ENCODE peak calls at places on chromosomes 6 and 20, in eight cellular contexts. One of them, this sample, is unnamed.

GRCh38 chr20:9647741-9648140 is 133.4 kb downstream of the LAMP5 start:
- DNase-seq in psoas muscle: no peak
- DNase-seq in astrocyte of the spinal cord: no peak
- DNase-seq in left ventricle myocardium inferior: no peak
- DNase-seq in A549: no peak
- DNase-seq in ovary: no peak
- DNase-seq in lower lobe of right lung: no peak
- DNase-seq in fibroblast of lung: no peak
- DNase-seq in this sample: no peak

GRCh38 chr6:113805836-113806500 is 51.2 kb upstream of the MARCKS start:
- DNase-seq in psoas muscle: no peak
- DNase-seq in astrocyte of the spinal cord: no peak
- DNase-seq in left ventricle myocardium inferior: no peak
- DNase-seq in A549: no peak
- DNase-seq in ovary: no peak
- DNase-seq in lower lobe of right lung: no peak
- DNase-seq in fibroblast of lung: no peak
- DNase-seq in this sample: no peak

GRCh38 chr20:36093025-36093803 is 61.3 kb upstream of the EPB41L1 start:
- DNase-seq in psoas muscle: peak; percentile 65
- DNase-seq in astrocyte of the spinal cord: no peak
- DNase-seq in left ventricle myocardium inferior: peak; percentile 58
- DNase-seq in A549: peak; percentile 82
- DNase-seq in ovary: no peak
- DNase-seq in lower lobe of right lung: peak; percentile 90
- DNase-seq in fibroblast of lung: peak; percentile 18
- DNase-seq in this sample: peak; percentile 68

GRCh38 chr6:155100087-155100486 is 105.0 kb downstream of the TIAM2 start:
- DNase-seq in psoas muscle: peak; percentile 72
- DNase-seq in astrocyte of the spinal cord: peak; percentile 71
- DNase-seq in left ventricle myocardium inferior: peak; percentile 57
- DNase-seq in A549: no peak
- DNase-seq in ovary: no peak
- DNase-seq in lower lobe of right lung: no peak
- DNase-seq in fibroblast of lung: no peak
- DNase-seq in this sample: no peak

GRCh38 chr20:33081411-33082154 is 2.1 kb downstream of the BPIFB4 start:
- DNase-seq in psoas muscle: no peak
- DNase-seq in astrocyte of the spinal cord: no peak
- DNase-seq in left ventricle myocardium inferior: no peak
- DNase-seq in A549: no peak
- DNase-seq in ovary: no peak
- DNase-seq in lower lobe of right lung: no peak
- DNase-seq in fibroblast of lung: no peak
- DNase-seq in this sample: no peak

GRCh38 chr6:28618889-28619555 is 93.3 kb downstream of the GPX5 start:
- DNase-seq in psoas muscle: no peak
- DNase-seq in astrocyte of the spinal cord: no peak
- DNase-seq in left ventricle myocardium inferior: no peak
- DNase-seq in A549: no peak
- DNase-seq in ovary: no peak
- DNase-seq in lower lobe of right lung: no peak
- DNase-seq in fibroblast of lung: no peak
- DNase-seq in this sample: no peak

GRCh38 chr20:62617711-62618483 is 24.4 kb upstream of the SLCO4A1 start:
- DNase-seq in psoas muscle: peak; percentile 67
- DNase-seq in astrocyte of the spinal cord: no peak
- DNase-seq in left ventricle myocardium inferior: peak; percentile 76
- DNase-seq in A549: no peak
- DNase-seq in ovary: peak; percentile 32
- DNase-seq in lower lobe of right lung: peak; percentile 81
- DNase-seq in fibroblast of lung: no peak
- DNase-seq in this sample: no peak

GRCh38 chr6:34791164-34791841 is 580 bp upstream of the BLTP3A start:
- DNase-seq in psoas muscle: peak; percentile 24
- DNase-seq in astrocyte of the spinal cord: peak; percentile 25
- DNase-seq in left ventricle myocardium inferior: peak; percentile 64
- DNase-seq in A549: peak; percentile 49
- DNase-seq in ovary: peak; percentile 51
- DNase-seq in lower lobe of right lung: peak; percentile 61
- DNase-seq in fibroblast of lung: peak; percentile 29
- DNase-seq in this sample: peak; percentile 31

GRCh38 chr20:62819494-62820174 is 2.8 kb downstream of the COL9A3 start:
- DNase-seq in psoas muscle: no peak
- DNase-seq in astrocyte of the spinal cord: peak; percentile 36
- DNase-seq in left ventricle myocardium inferior: no peak
- DNase-seq in A549: no peak
- DNase-seq in ovary: no peak
- DNase-seq in lower lobe of right lung: no peak
- DNase-seq in fibroblast of lung: peak; percentile 69
- DNase-seq in this sample: peak; percentile 63

GRCh38 chr20:46025376-46025783 is 3.6 kb upstream of the SLC12A5 start:
- DNase-seq in psoas muscle: no peak
- DNase-seq in astrocyte of the spinal cord: no peak
- DNase-seq in left ventricle myocardium inferior: no peak
- DNase-seq in A549: no peak
- DNase-seq in ovary: no peak
- DNase-seq in lower lobe of right lung: no peak
- DNase-seq in fibroblast of lung: no peak
- DNase-seq in this sample: no peak

GRCh38 chr20:46216770-46217464 is 91.4 kb downstream of the CDH22 start:
- DNase-seq in psoas muscle: no peak
- DNase-seq in astrocyte of the spinal cord: no peak
- DNase-seq in left ventricle myocardium inferior: no peak
- DNase-seq in A549: no peak
- DNase-seq in ovary: no peak
- DNase-seq in lower lobe of right lung: no peak
- DNase-seq in fibroblast of lung: no peak
- DNase-seq in this sample: no peak

DNA sequence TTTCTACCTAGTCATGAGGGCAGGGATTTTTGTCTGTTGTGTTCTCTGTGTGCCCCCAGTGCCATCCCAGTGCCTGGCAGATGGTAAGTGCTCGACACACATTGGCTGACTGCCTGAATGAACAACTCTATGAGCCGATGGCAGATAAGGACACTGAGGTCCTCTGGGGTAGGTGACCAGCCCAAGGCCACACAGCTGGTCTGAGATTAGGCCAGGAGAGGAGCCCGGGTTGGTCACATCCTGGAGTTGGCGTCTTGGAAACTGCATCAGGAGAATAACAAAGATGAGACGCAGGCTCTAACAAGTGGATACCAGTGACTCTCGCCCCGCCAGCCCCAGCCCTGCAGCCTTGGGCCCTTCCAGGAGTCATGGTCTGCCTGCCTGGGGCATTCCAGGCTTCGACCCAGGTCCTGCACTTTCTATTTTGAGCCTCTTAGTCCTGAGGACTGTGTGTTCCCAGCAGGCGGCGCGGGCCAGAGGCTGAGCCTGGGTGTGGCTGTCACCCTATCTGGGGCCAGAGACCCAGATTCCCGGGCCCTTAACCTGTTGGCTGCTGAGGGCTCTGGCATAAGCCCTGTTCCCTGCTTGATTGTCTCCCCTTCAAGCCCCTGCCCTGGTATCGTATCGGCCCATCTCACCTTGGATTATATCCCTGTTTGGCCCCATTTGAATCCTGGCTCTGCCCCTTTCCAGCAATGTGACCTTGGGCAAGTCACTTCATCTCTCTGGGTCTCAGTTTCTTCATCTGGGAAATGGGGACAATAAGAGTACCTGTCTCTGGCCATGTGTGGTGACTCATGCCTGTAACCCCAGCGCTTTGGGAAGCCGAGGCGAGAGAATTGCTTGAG is 88.3 kb downstream of the CEBPB start:
- DNase-seq in psoas muscle: peak; percentile 90
- DNase-seq in astrocyte of the spinal cord: no peak
- DNase-seq in left ventricle myocardium inferior: peak; percentile 85
- DNase-seq in A549: peak; percentile 77
- DNase-seq in ovary: peak; percentile 79
- DNase-seq in lower lobe of right lung: peak; percentile 91
- DNase-seq in fibroblast of lung: peak; percentile 54
- DNase-seq in this sample: peak; percentile 58
- TF ChIP-seq CTCF in psoas muscle: peak; percentile 52
- TF ChIP-seq CTCF in astrocyte of the spinal cord: no peak
- TF ChIP-seq CTCF in left ventricle myocardium inferior: peak; percentile 56
- TF ChIP-seq CTCF in A549: no peak
- TF ChIP-seq CTCF in ovary: no peak
- TF ChIP-seq CTCF in lower lobe of right lung: peak; percentile 42
- TF ChIP-seq CTCF in fibroblast of lung: peak; percentile 23
- TF ChIP-seq CTCF in this sample: peak; percentile 47

GRCh38 chr6:14451594-14452374 is 334.2 kb downstream of the CD83 start:
- DNase-seq in psoas muscle: no peak
- DNase-seq in astrocyte of the spinal cord: no peak
- DNase-seq in left ventricle myocardium inferior: no peak
- DNase-seq in A549: no peak
- DNase-seq in ovary: no peak
- DNase-seq in lower lobe of right lung: no peak
- DNase-seq in fibroblast of lung: no peak
- DNase-seq in this sample: no peak

GRCh38 chr6:14454467-14454763 is 336.8 kb downstream of the CD83 start:
- DNase-seq in psoas muscle: no peak
- DNase-seq in astrocyte of the spinal cord: no peak
- DNase-seq in left ventricle myocardium inferior: no peak
- DNase-seq in A549: no peak
- DNase-seq in ovary: no peak
- DNase-seq in lower lobe of right lung: no peak
- DNase-seq in fibroblast of lung: no peak
- DNase-seq in this sample: no peak

GRCh38 chr6:14453712-14454466 is 336.3 kb downstream of the CD83 start:
- DNase-seq in psoas muscle: no peak
- DNase-seq in astrocyte of the spinal cord: no peak
- DNase-seq in left ventricle myocardium inferior: no peak
- DNase-seq in A549: no peak
- DNase-seq in ovary: no peak
- DNase-seq in lower lobe of right lung: no peak
- DNase-seq in fibroblast of lung: no peak
- DNase-seq in this sample: no peak

GRCh38 chr6:14450133-14451040 is 332.8 kb downstream of the CD83 start:
- DNase-seq in psoas muscle: no peak
- DNase-seq in astrocyte of the spinal cord: no peak
- DNase-seq in left ventricle myocardium inferior: no peak
- DNase-seq in A549: no peak
- DNase-seq in ovary: no peak
- DNase-seq in lower lobe of right lung: no peak
- DNase-seq in fibroblast of lung: peak; percentile 64
- DNase-seq in this sample: no peak

GRCh38 chr6:14452567-14453527 is 335.3 kb downstream of the CD83 start:
- DNase-seq in psoas muscle: no peak
- DNase-seq in astrocyte of the spinal cord: no peak
- DNase-seq in left ventricle myocardium inferior: no peak
- DNase-seq in A549: no peak
- DNase-seq in ovary: no peak
- DNase-seq in lower lobe of right lung: no peak
- DNase-seq in fibroblast of lung: no peak
- DNase-seq in this sample: no peak
- H3K4me3 ChIP-seq in psoas muscle: no peak overlapping the region
- H3K4me3 ChIP-seq in astrocyte of the spinal cord: no peak overlapping the region
- H3K4me3 ChIP-seq in left ventricle myocardium inferior: no peak overlapping the region
- H3K4me3 ChIP-seq in A549: no peak overlapping the region
- H3K4me3 ChIP-seq in ovary: no peak overlapping the region
- H3K4me3 ChIP-seq in lower lobe of right lung: no peak overlapping the region
- H3K4me3 ChIP-seq in fibroblast of lung: no peak overlapping the region
- H3K4me3 ChIP-seq in this sample: no peak overlapping the region

DNA sequence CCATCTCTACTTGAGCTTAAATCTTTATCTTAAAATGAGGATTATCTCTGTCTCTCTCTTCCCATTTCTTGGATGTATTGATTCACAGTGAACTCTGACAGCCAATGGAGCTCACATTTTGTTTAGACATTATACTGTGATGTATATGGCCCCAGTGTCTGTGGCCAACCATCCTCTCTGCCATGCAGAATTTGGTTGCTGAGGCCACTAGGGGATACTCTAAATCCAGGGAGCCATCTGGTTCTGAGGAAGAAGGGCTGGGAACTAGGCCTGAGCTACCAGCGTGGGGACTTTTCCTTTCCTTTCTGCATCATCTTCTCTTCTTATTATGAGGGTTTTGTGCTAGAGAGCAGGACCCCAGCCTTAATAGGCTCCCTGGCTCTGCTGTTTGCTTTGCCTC is 59.1 kb upstream of the RIPOR2 start:
- DNase-seq in psoas muscle: no peak
- DNase-seq in astrocyte of the spinal cord: no peak
- DNase-seq in left ventricle myocardium inferior: no peak
- DNase-seq in A549: no peak
- DNase-seq in ovary: no peak
- DNase-seq in lower lobe of right lung: no peak
- DNase-seq in fibroblast of lung: no peak
- DNase-seq in this sample: no peak
- TF ChIP-seq CTCF in psoas muscle: no peak
- TF ChIP-seq CTCF in astrocyte of the spinal cord: no peak
- TF ChIP-seq CTCF in left ventricle myocardium inferior: no peak
- TF ChIP-seq CTCF in A549: no peak
- TF ChIP-seq CTCF in ovary: no peak
- TF ChIP-seq CTCF in lower lobe of right lung: no peak
- TF ChIP-seq CTCF in fibroblast of lung: peak; percentile 15
- TF ChIP-seq CTCF in this sample: no peak

GRCh38 chr6:38168126-38168525 is 348.6 kb downstream of the ZFAND3 start:
- DNase-seq in psoas muscle: no peak
- DNase-seq in astrocyte of the spinal cord: no peak
- DNase-seq in left ventricle myocardium inferior: no peak
- DNase-seq in A549: no peak
- DNase-seq in ovary: no peak
- DNase-seq in lower lobe of right lung: no peak
- DNase-seq in fibroblast of lung: no peak
- DNase-seq in this sample: no peak

GRCh38 chr6:38169221-38169674 is 349.7 kb downstream of the ZFAND3 start:
- DNase-seq in psoas muscle: no peak
- DNase-seq in astrocyte of the spinal cord: no peak
- DNase-seq in left ventricle myocardium inferior: no peak
- DNase-seq in A549: no peak
- DNase-seq in ovary: no peak
- DNase-seq in lower lobe of right lung: no peak
- DNase-seq in fibroblast of lung: no peak
- DNase-seq in this sample: no peak

GRCh38 chr6:38169826-38170526 is 350.4 kb downstream of the ZFAND3 start:
- DNase-seq in psoas muscle: no peak
- DNase-seq in astrocyte of the spinal cord: no peak
- DNase-seq in left ventricle myocardium inferior: no peak
- DNase-seq in A549: no peak
- DNase-seq in ovary: no peak
- DNase-seq in lower lobe of right lung: peak; percentile 39
- DNase-seq in fibroblast of lung: no peak
- DNase-seq in this sample: no peak

GRCh38 chr6:38167598-38167997 is 348.1 kb downstream of the ZFAND3 start:
- DNase-seq in psoas muscle: no peak
- DNase-seq in astrocyte of the spinal cord: no peak
- DNase-seq in left ventricle myocardium inferior: no peak
- DNase-seq in A549: no peak
- DNase-seq in ovary: no peak
- DNase-seq in lower lobe of right lung: no peak
- DNase-seq in fibroblast of lung: no peak
- DNase-seq in this sample: no peak

DNA sequence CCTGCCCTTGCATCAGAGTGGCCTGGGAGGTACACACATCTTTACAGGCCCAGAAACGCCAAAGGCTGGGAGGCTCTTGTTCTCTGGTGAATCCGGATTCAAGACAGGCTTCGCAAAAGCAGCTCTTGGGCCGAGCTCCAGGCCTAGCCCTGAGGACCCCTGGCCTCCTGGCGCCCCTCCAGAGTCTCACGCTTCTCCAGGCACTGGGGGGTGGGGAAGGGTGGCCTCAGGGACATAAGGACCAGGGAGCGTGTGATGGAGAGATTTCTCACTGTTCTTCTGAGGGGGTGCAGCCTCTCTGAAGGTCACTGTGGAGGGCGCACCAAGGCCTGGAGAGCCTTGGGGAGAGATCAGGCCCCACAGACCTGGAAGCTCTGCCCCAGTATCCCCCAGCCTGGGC is 349.2 kb downstream of the ZFAND3 start:
- DNase-seq in psoas muscle: no peak
- DNase-seq in astrocyte of the spinal cord: no peak
- DNase-seq in left ventricle myocardium inferior: no peak
- DNase-seq in A549: no peak
- DNase-seq in ovary: no peak
- DNase-seq in lower lobe of right lung: no peak
- DNase-seq in fibroblast of lung: no peak
- DNase-seq in this sample: no peak
- H3K4me3 ChIP-seq in psoas muscle: no peak overlapping the region
- H3K4me3 ChIP-seq in astrocyte of the spinal cord: no peak overlapping the region
- H3K4me3 ChIP-seq in left ventricle myocardium inferior: no peak overlapping the region
- H3K4me3 ChIP-seq in A549: no peak overlapping the region
- H3K4me3 ChIP-seq in ovary: no peak overlapping the region
- H3K4me3 ChIP-seq in lower lobe of right lung: no peak overlapping the region
- H3K4me3 ChIP-seq in fibroblast of lung: no peak overlapping the region
- H3K4me3 ChIP-seq in this sample: no peak overlapping the region

This sample was measured in cardiac fibroblast.